ENCODE peak calls at places on chromosomes 13 and 19, in five cellular contexts. N is nephron progenitor cell, S is A549, E is fibroblast of lung, V is astrocyte. L is an unnamed sample.

GRCh38 chr13:40578055-40578454 is 88.4 kb downstream of the FOXO1 start:
- DNase-seq in N (no peak), S (no peak), E (peak), V (no peak), L (no peak)

GRCh38 chr13:71079638-71080037 is 787.4 kb downstream of the DACH1 start:
- DNase-seq in N (peak), S (no peak), E (no peak), V (peak), L (no peak)

GRCh38 chr13:114167445-114167844 is 11.6 kb upstream of the CFAP97D2 start:
- DNase-seq in N (no peak), S (no peak), E (no peak), V (peak), L (no peak)

GRCh38 chr13:72437458-72437857 is 290.0 kb downstream of the MZT1 start:
- DNase-seq in N (no peak), S (no peak), E (peak), V (peak), L (no peak)

GRCh38 chr19:49056101-49056901 is 1.2 kb downstream of the CGB7 start:
- DNase-seq in N (peak), S (peak), E (peak), V (peak), L (no peak)

GRCh38 chr13:83943530-83944279 is 61.4 kb upstream of the SLITRK1 start:
- DNase-seq in N (no peak), S (peak), E (peak), V (no peak), L (no peak)

GRCh38 chr19:5714819-5715218 is 5.1 kb downstream of the LONP1 start:
- DNase-seq in N (no peak), S (no peak), E (no peak), V (no peak), L (no peak)

GRCh38 chr19:38209671-38210457 is 14.2 kb downstream of the DPF1 start:
- DNase-seq in N (peak), S (no peak), E (peak), V (no peak), L (no peak)

GRCh38 chr13:40116008-40116407 is 460.5 kb downstream of the COG6 start:
- DNase-seq in N (no peak), S (peak), E (peak), V (peak), L (no peak)

GRCh38 chr19:17466487-17466850 is 3.9 kb upstream of the SLC27A1 start:
- DNase-seq in N (no peak), S (no peak), E (no peak), V (no peak), L (no peak)
- TF ChIP-seq CTCF in N (no peak), S (no peak), E (no peak), V (no peak), L (peak)

GRCh38 chr19:15550847-15551182 is 42.5 kb downstream of the CYP4F22 start:
- DNase-seq in N (no peak), S (peak), E (no peak), V (no peak), L (no peak)
- TF ChIP-seq CTCF in N (no peak), S (peak), E (no peak), V (no peak), L (no peak)

GRCh38 chr19:40571005-40571318 is 5.7 kb upstream of the SHKBP1 start:
- DNase-seq in N (no peak), S (no peak), E (no peak), V (no peak), L (no peak)
- TF ChIP-seq CTCF in N (no peak), S (no peak), E (no peak), V (no peak), L (no peak)

GRCh38 chr13:98033277-98034247 is 80.1 kb downstream of the IPO5 start:
- DNase-seq in N (peak), S (peak), E (peak), V (peak), L (no peak)
- TF ChIP-seq CTCF in N (peak), S (peak), E (peak), V (peak), L (peak)

GRCh38 chr19:2061936-2062729 is 11.1 kb upstream of the MKNK2 start:
- DNase-seq in N (no peak), S (no peak), E (no peak), V (no peak), L (no peak)
- TF ChIP-seq CTCF in N (no peak), S (no peak), E (no peak), V (no peak), L (no peak)

L was measured in chondrocyte.